ENCODE peak calls at places on chromosomes 1 and 21, in ten cellular contexts. S is GM23338, W is WERI-Rb-1, D is endothelial cell, H is progenitor cell of endocrine pancreas, J is omental fat pad, V is Peyer's patch, N is left ventricle myocardium inferior, M is H1, K is foreskin keratinocyte. Q is an unnamed sample.

GRCh38 chr1:226407497-226408284 is at the start of gene PARP1:
- DNase-seq in S (peak; percentile 92), W (peak; percentile 76), D (peak; percentile 91), H (peak; percentile 79), J (peak; percentile 42), V (peak; percentile 95), N (peak; percentile 90), M (no peak), K (peak; percentile 59), Q (peak; percentile 72)

GRCh38 chr1:56424744-56425493 is 154.4 kb downstream of the PLPP3 start:
- DNase-seq in S (no peak), W (peak; percentile 81), D (no peak), H (no peak), J (peak; percentile 66), V (peak; percentile 70), N (peak; percentile 73), M (no peak), K (no peak), Q (peak; percentile 94)

GRCh38 chr1:117754061-117754969 is 148.5 kb downstream of the TENT5C start:
- DNase-seq in S (peak; percentile 93), W (peak; percentile 57), D (peak; percentile 55), H (peak; percentile 31), J (no peak), V (peak; percentile 79), N (no peak), M (peak; percentile 13), K (peak; percentile 31), Q (no peak)

GRCh38 chr1:81549588-81550127 is 251.1 kb upstream of the ADGRL2 start:
- DNase-seq in S (peak; percentile 79), W (peak; percentile 22), D (no peak), H (no peak), J (no peak), V (no peak), N (no peak), M (no peak), K (no peak), Q (no peak)

GRCh38 chr1:182264187-182264586 is 127.4 kb downstream of the GLUL start:
- DNase-seq in S (no peak), W (no peak), D (no peak), H (no peak), J (no peak), V (no peak), N (no peak), M (no peak), K (no peak), Q (no peak)

GRCh38 chr1:226603030-226603960 is 54.7 kb downstream of the STUM start:
- DNase-seq in S (no peak), W (no peak), D (no peak), H (no peak), J (no peak), V (peak; percentile 65), N (peak; percentile 76), M (no peak), K (peak; percentile 7), Q (no peak)

GRCh38 chr1:108064255-108064654 is 99.3 kb upstream of the VAV3 start:
- DNase-seq in S (no peak), W (no peak), D (no peak), H (no peak), J (no peak), V (no peak), N (no peak), M (no peak), K (no peak), Q (no peak)

GRCh38 chr21:45502600-45502999 is 39.6 kb downstream of the SLC19A1 start:
- DNase-seq in S (no peak), W (no peak), D (no peak), H (no peak), J (no peak), V (peak; percentile 37), N (no peak), M (no peak), K (no peak), Q (peak; percentile 24)

GRCh38 chr1:63740432-63740831 is 33.4 kb upstream of the ROR1 start:
- DNase-seq in S (no peak), W (no peak), D (no peak), H (no peak), J (no peak), V (no peak), N (no peak), M (no peak), K (no peak), Q (no peak)

GRCh38 chr1:197182716-197183115 is 36.2 kb upstream of the ASPM start:
- DNase-seq in S (no peak), W (no peak), D (no peak), H (no peak), J (no peak), V (no peak), N (no peak), M (no peak), K (no peak), Q (no peak)

GRCh38 chr1:197180252-197180878 is 33.9 kb upstream of the ASPM start:
- DNase-seq in S (peak; percentile 63), W (no peak), D (no peak), H (no peak), J (no peak), V (no peak), N (no peak), M (no peak), K (peak; percentile 47), Q (no peak)

GRCh38 chr1:197181982-197182381 is 35.5 kb upstream of the ASPM start:
- DNase-seq in S (no peak), W (no peak), D (no peak), H (no peak), J (no peak), V (no peak), N (no peak), M (no peak), K (no peak), Q (no peak)

GRCh38 chr1:197174818-197175217 is 28.3 kb upstream of the ASPM start:
- DNase-seq in S (no peak), W (no peak), D (no peak), H (no peak), J (no peak), V (no peak), N (no peak), M (no peak), K (no peak), Q (no peak)

DNA sequence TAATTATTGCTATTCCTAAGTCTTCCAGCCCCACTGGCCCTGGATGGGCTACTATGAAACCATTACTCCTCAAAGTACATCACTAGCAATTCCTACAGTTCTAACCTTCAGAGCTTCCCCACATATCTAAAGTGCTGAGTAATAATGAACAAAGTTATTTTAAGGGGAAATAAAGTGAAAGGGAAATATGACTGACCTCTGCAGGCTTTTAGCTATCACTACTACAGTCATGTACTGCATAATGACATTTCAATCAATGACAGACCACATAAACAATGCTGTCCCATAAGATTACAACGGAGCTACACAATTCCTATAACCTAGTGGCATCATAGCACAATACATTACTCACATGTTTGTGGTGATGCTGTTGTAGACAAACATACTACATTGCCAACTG is 32.5 kb upstream of the ASPM start:
- DNase-seq in S (no peak), W (no peak), D (no peak), H (no peak), J (no peak), V (no peak), N (no peak), M (no peak), K (no peak), Q (no peak)
- TF ChIP-seq CTCF in S (no peak), W (no peak), D (no peak), H (no peak), J (no peak), V (no peak), N (no peak), M (no peak), K (peak; percentile 17), Q (no peak)

GRCh38 chr1:151945725-151946365 is 36.5 kb upstream of the THEM4 start:
- DNase-seq in S (peak; percentile 93), W (no peak), D (peak; percentile 28), H (no peak), J (peak; percentile 85), V (peak; percentile 93), N (peak; percentile 82), M (peak; percentile 57), K (peak; percentile 94), Q (peak; percentile 98)
- TF ChIP-seq CTCF in S (no peak), W (no peak), D (no peak), H (no peak), J (no peak), V (peak; percentile 34), N (peak; percentile 13), M (no peak), K (peak; percentile 42), Q (no peak)

GRCh38 chr1:185432943-185433342 is 115.9 kb upstream of the IVNS1ABP start:
- DNase-seq in S (no peak), W (no peak), D (no peak), H (no peak), J (no peak), V (no peak), N (no peak), M (no peak), K (no peak), Q (no peak)

GRCh38 chr1:185431612-185432011 is 114.6 kb upstream of the IVNS1ABP start:
- DNase-seq in S (no peak), W (no peak), D (no peak), H (no peak), J (no peak), V (no peak), N (no peak), M (no peak), K (no peak), Q (no peak)

GRCh38 chr1:185421485-185422100 is 104.5 kb upstream of the IVNS1ABP start:
- DNase-seq in S (no peak), W (no peak), D (no peak), H (no peak), J (no peak), V (no peak), N (no peak), M (no peak), K (no peak), Q (no peak)

DNA sequence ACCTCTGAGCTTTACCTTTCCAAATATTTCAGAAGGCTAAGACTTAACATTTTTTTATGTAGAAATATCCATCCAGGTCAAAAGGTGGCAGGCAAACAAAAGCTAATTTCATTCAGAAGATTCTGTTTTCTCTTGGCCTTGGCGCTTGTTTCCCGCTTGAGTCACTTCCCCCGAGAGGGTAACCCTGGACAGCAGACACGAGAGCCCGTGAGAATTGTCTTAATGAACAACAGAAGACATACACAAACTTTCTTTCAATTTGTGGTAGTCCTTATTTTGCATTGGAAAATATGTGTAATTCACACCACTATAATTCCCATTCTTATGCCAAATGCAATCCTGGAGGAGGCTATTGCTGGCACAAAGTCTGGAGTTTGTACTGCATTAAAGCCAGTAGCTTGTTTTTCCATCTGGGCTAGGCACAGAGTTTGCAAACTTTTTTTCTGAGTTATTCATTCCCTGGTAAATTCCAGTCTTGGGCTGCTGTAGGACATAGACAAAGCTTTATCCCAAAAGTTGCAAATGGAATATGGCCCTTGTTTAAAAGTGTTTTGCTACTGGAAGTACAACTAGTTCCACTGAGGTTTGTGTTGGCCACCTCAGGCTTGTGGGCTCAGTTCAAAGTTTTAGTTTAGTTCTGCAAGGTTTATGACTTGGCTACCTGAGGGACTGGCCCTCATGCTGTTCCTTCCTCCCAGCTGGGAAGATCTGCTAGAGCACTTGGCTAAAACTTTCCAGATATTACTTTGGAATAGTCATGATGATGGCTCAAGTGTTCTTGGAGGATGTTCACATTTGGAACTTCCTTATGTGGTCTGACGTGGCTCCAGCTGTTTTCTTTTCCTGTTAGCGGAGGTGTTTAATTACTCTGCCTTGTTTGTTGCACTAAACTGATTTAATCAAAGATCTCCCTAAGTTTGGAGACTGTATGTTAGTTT is 110.0 kb upstream of the IVNS1ABP start:
- DNase-seq in S (peak; percentile 6), W (no peak), D (no peak), H (no peak), J (no peak), V (no peak), N (peak; percentile 25), M (no peak), K (no peak), Q (no peak)
- TF ChIP-seq CTCF in S (no peak), W (no peak), D (no peak), H (no peak), J (no peak), V (no peak), N (peak; percentile 19), M (no peak), K (no peak), Q (no peak)

GRCh38 chr1:208600456-208600855 is 356.3 kb upstream of the PLXNA2 start:
- DNase-seq in S (no peak), W (no peak), D (no peak), H (no peak), J (no peak), V (no peak), N (no peak), M (no peak), K (no peak), Q (no peak)
- TF ChIP-seq CTCF in S (no peak), W (no peak), D (no peak), H (no peak), J (no peak), V (no peak), N (no peak), M (no peak), K (no peak), Q (no peak)